ENCODE peak calls at places on chromosomes 13 and 19, in seven cellular contexts. One of them, this sample, is unnamed.

GRCh38 chr13:34847751-34848150 is 94.3 kb upstream of the NBEA start:
- DNase-seq in K562: no peak
- DNase-seq in tibial nerve: no peak
- DNase-seq in SK-N-SH: no peak
- DNase-seq in HepG2: no peak
- DNase-seq in A549: no peak
- DNase-seq in ovary: no peak
- DNase-seq in this sample: no peak

GRCh38 chr19:16320987-16321386 is 3.6 kb upstream of the KLF2 start:
- DNase-seq in K562: no peak
- DNase-seq in tibial nerve: no peak
- DNase-seq in SK-N-SH: no peak
- DNase-seq in HepG2: no peak
- DNase-seq in A549: no peak
- DNase-seq in ovary: no peak
- DNase-seq in this sample: no peak

GRCh38 chr19:49342291-49342721 is 7.1 kb downstream of the CD37 start:
- DNase-seq in K562: no peak
- DNase-seq in tibial nerve: no peak
- DNase-seq in SK-N-SH: no peak
- DNase-seq in HepG2: no peak
- DNase-seq in A549: no peak
- DNase-seq in ovary: peak
- DNase-seq in this sample: peak

GRCh38 chr13:92952161-92952560 is 274.4 kb upstream of the GPC6 start:
- DNase-seq in K562: no peak
- DNase-seq in tibial nerve: no peak
- DNase-seq in SK-N-SH: no peak
- DNase-seq in HepG2: no peak
- DNase-seq in A549: no peak
- DNase-seq in ovary: no peak
- DNase-seq in this sample: no peak

GRCh38 chr19:19599190-19599535 is 19.3 kb downstream of the PBX4 start:
- DNase-seq in K562: no peak
- DNase-seq in tibial nerve: no peak
- DNase-seq in SK-N-SH: no peak
- DNase-seq in HepG2: no peak
- DNase-seq in A549: no peak
- DNase-seq in ovary: no peak
- DNase-seq in this sample: no peak

GRCh38 chr13:113041821-113042335 is 63.7 kb upstream of the F7 start:
- DNase-seq in K562: no peak
- DNase-seq in tibial nerve: no peak
- DNase-seq in SK-N-SH: no peak
- DNase-seq in HepG2: no peak
- DNase-seq in A549: no peak
- DNase-seq in ovary: no peak
- DNase-seq in this sample: no peak

GRCh38 chr19:53977991-53978731 is 13.3 kb upstream of the CACNG6 start:
- DNase-seq in K562: peak
- DNase-seq in tibial nerve: no peak
- DNase-seq in SK-N-SH: peak
- DNase-seq in HepG2: no peak
- DNase-seq in A549: peak
- DNase-seq in ovary: no peak
- DNase-seq in this sample: no peak

GRCh38 chr13:60148918-60149317 is 14.8 kb downstream of the DIAPH3 start:
- DNase-seq in K562: no peak
- DNase-seq in tibial nerve: no peak
- DNase-seq in SK-N-SH: no peak
- DNase-seq in HepG2: no peak
- DNase-seq in A549: no peak
- DNase-seq in ovary: no peak
- DNase-seq in this sample: no peak

GRCh38 chr19:50519006-50519575 is 5.4 kb upstream of the ASPDH start:
- DNase-seq in K562: no peak
- DNase-seq in tibial nerve: no peak
- DNase-seq in SK-N-SH: no peak
- DNase-seq in HepG2: no peak
- DNase-seq in A549: no peak
- DNase-seq in ovary: no peak
- DNase-seq in this sample: no peak

GRCh38 chr13:37288057-37288720 is 182.7 kb upstream of the CSNK1A1L start:
- DNase-seq in K562: no peak
- DNase-seq in tibial nerve: no peak
- DNase-seq in SK-N-SH: no peak
- DNase-seq in HepG2: no peak
- DNase-seq in A549: no peak
- DNase-seq in ovary: no peak
- DNase-seq in this sample: no peak

GRCh38 chr13:98307744-98308524 is 130.9 kb upstream of the RNF113B start:
- DNase-seq in K562: no peak
- DNase-seq in tibial nerve: no peak
- DNase-seq in SK-N-SH: no peak
- DNase-seq in HepG2: no peak
- DNase-seq in A549: no peak
- DNase-seq in ovary: peak
- DNase-seq in this sample: no peak

GRCh38 chr19:11010041-11010440 is 49.2 kb downstream of the SMARCA4 start:
- DNase-seq in K562: no peak
- DNase-seq in tibial nerve: no peak
- DNase-seq in SK-N-SH: no peak
- DNase-seq in HepG2: no peak
- DNase-seq in A549: no peak
- DNase-seq in ovary: no peak
- DNase-seq in this sample: no peak

GRCh38 chr19:1445932-1446712 is 3.8 kb upstream of the APC2 start:
- DNase-seq in K562: peak
- DNase-seq in tibial nerve: no peak
- DNase-seq in SK-N-SH: peak
- DNase-seq in HepG2: no peak
- DNase-seq in A549: peak
- DNase-seq in ovary: no peak
- DNase-seq in this sample: no peak

GRCh38 chr13:105462981-105463380 is 1072.5 kb downstream of the EFNB2 start:
- DNase-seq in K562: no peak
- DNase-seq in tibial nerve: no peak
- DNase-seq in SK-N-SH: peak
- DNase-seq in HepG2: no peak
- DNase-seq in A549: no peak
- DNase-seq in ovary: no peak
- DNase-seq in this sample: no peak

GRCh38 chr19:11563530-11563929 is 4.5 kb upstream of the ELOF1 start:
- DNase-seq in K562: no peak
- DNase-seq in tibial nerve: no peak
- DNase-seq in SK-N-SH: no peak
- DNase-seq in HepG2: no peak
- DNase-seq in A549: no peak
- DNase-seq in ovary: no peak
- DNase-seq in this sample: no peak

GRCh38 chr19:9786819-9787218 is 18.3 kb upstream of the ZNF846 start:
- DNase-seq in K562: no peak
- DNase-seq in tibial nerve: no peak
- DNase-seq in SK-N-SH: no peak
- DNase-seq in HepG2: no peak
- DNase-seq in A549: no peak
- DNase-seq in ovary: no peak
- DNase-seq in this sample: no peak

GRCh38 chr13:25963681-25964080 is 88.1 kb downstream of the SHISA2 start:
- DNase-seq in K562: no peak
- DNase-seq in tibial nerve: no peak
- DNase-seq in SK-N-SH: peak
- DNase-seq in HepG2: no peak
- DNase-seq in A549: no peak
- DNase-seq in ovary: no peak
- DNase-seq in this sample: no peak

GRCh38 chr13:27449081-27449603 is 1.2 kb downstream of the MTIF3 start:
- DNase-seq in K562: no peak
- DNase-seq in tibial nerve: no peak
- DNase-seq in SK-N-SH: peak
- DNase-seq in HepG2: no peak
- DNase-seq in A549: no peak
- DNase-seq in ovary: no peak
- DNase-seq in this sample: no peak

GRCh38 chr19:42198676-42199439 is 18.6 kb downstream of the DEDD2 start:
- DNase-seq in K562: no peak
- DNase-seq in tibial nerve: no peak
- DNase-seq in SK-N-SH: no peak
- DNase-seq in HepG2: no peak
- DNase-seq in A549: no peak
- DNase-seq in ovary: no peak
- DNase-seq in this sample: peak

GRCh38 chr19:1736280-1736679 is 17.0 kb upstream of the ONECUT3 start:
- DNase-seq in K562: no peak
- DNase-seq in tibial nerve: no peak
- DNase-seq in SK-N-SH: no peak
- DNase-seq in HepG2: no peak
- DNase-seq in A549: no peak
- DNase-seq in ovary: no peak
- DNase-seq in this sample: no peak

GRCh38 chr19:30856786-30857185 is 484.6 kb downstream of the ZNF536 start:
- DNase-seq in K562: no peak
- DNase-seq in tibial nerve: no peak
- DNase-seq in SK-N-SH: no peak
- DNase-seq in HepG2: no peak
- DNase-seq in A549: no peak
- DNase-seq in ovary: no peak
- DNase-seq in this sample: no peak

GRCh38 chr13:49112782-49113525 is 107.2 kb upstream of the MLNR start:
- DNase-seq in K562: peak
- DNase-seq in tibial nerve: no peak
- DNase-seq in SK-N-SH: no peak
- DNase-seq in HepG2: no peak
- DNase-seq in A549: no peak
- DNase-seq in ovary: no peak
- DNase-seq in this sample: no peak

GRCh38 chr13:49108204-49108603 is 111.9 kb upstream of the MLNR start:
- DNase-seq in K562: no peak
- DNase-seq in tibial nerve: no peak
- DNase-seq in SK-N-SH: no peak
- DNase-seq in HepG2: no peak
- DNase-seq in A549: no peak
- DNase-seq in ovary: no peak
- DNase-seq in this sample: no peak

GRCh38 chr13:49113526-49114286 is 106.4 kb upstream of the MLNR start:
- DNase-seq in K562: no peak
- DNase-seq in tibial nerve: no peak
- DNase-seq in SK-N-SH: no peak
- DNase-seq in HepG2: peak
- DNase-seq in A549: peak
- DNase-seq in ovary: no peak
- DNase-seq in this sample: no peak

DNA sequence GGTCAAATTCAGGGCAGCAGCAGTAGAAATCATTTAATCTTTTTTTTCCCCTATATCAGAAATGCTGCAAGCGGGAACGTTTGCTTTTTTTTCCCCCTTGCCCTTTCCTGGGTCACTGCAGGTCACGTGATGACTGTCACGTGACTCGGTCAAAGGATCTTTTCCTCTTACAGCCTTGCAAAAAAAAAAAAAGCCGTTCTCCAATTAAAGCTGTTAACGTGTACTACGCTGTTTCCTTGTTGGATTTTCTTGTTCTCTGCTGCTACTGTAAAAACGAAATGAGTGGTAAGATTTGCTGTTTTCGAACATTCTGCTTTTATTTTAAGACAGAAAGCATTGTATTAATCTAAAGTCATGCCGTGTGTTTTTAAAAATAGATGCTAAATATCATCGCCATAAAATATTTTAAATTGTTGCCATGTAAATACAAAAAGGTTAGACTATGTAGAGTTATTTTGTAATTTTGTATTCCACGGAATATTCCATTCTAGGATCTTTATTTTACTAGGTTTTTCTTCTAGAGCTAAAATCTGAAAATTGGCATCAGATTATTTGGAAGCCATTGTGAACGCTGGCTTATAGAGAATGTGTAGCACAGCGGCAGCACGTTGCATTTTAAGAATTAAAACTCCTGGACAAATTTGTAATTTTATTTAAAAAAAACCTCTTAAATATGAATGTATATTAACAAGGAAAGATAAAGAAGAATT is 109.9 kb upstream of the MLNR start:
- DNase-seq in K562: peak
- DNase-seq in tibial nerve: peak
- DNase-seq in SK-N-SH: peak
- DNase-seq in HepG2: peak
- DNase-seq in A549: peak
- DNase-seq in ovary: peak
- DNase-seq in this sample: peak
- TF ChIP-seq EP300 in K562: no peak
- TF ChIP-seq EP300 in tibial nerve: peak
- TF ChIP-seq EP300 in SK-N-SH: no peak
- TF ChIP-seq EP300 in HepG2: no peak
- TF ChIP-seq EP300 in A549: no peak
- TF ChIP-seq EP300 in ovary: no peak
- TF ChIP-seq EP300 in this sample: no peak

GRCh38 chr19:35552534-35553384 is 7.3 kb downstream of the TMEM147 start:
- DNase-seq in K562: no peak
- DNase-seq in tibial nerve: no peak
- DNase-seq in SK-N-SH: no peak
- DNase-seq in HepG2: no peak
- DNase-seq in A549: no peak
- DNase-seq in ovary: no peak
- DNase-seq in this sample: no peak
- TF ChIP-seq EP300 in K562: no peak
- TF ChIP-seq EP300 in tibial nerve: no peak
- TF ChIP-seq EP300 in SK-N-SH: no peak
- TF ChIP-seq EP300 in HepG2: no peak
- TF ChIP-seq EP300 in A549: no peak
- TF ChIP-seq EP300 in ovary: no peak
- TF ChIP-seq EP300 in this sample: no peak

GRCh38 chr19:38691938-38692457 is 44.5 kb downstream of the ACTN4 start:
- DNase-seq in K562: no peak
- DNase-seq in tibial nerve: no peak
- DNase-seq in SK-N-SH: peak
- DNase-seq in HepG2: no peak
- DNase-seq in A549: peak
- DNase-seq in ovary: no peak
- DNase-seq in this sample: peak
- TF ChIP-seq EP300 in K562: no peak
- TF ChIP-seq EP300 in tibial nerve: no peak
- TF ChIP-seq EP300 in SK-N-SH: peak
- TF ChIP-seq EP300 in HepG2: no peak
- TF ChIP-seq EP300 in A549: no peak
- TF ChIP-seq EP300 in ovary: peak
- TF ChIP-seq EP300 in this sample: peak

DNA sequence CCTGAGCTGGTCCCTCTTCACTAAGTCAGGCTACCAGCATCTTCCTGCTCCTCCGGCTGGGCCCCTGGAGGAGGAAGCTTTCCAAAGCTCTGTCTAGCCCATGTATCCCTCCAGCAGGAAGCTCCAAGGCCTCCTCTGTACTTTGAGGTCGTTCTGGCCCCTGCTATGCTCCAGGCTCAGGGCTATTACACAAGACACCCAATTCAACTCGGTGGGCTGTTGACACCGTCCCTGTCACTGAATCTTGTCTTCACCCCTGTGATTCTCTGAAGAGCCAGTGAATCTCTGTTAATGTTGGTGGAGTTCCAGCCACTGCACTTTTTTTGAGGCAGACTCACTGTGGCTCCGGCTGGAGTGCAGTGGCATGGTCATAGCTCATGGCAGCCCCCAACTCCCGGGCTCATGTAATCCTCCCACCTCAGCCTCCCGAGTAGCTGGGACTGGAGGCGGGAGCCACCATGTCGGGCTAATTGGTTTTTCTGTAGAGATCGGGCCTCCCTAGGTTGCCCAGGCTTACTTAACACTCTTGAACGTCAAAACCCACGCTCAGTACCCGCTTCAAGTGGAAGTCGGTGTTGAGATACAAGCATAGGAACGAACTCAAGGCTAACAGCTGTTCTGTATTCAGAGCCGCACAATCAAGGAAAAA is 512 bp upstream of the REX1BD start:
- DNase-seq in K562: no peak
- DNase-seq in tibial nerve: no peak
- DNase-seq in SK-N-SH: no peak
- DNase-seq in HepG2: peak
- DNase-seq in A549: no peak
- DNase-seq in ovary: no peak
- DNase-seq in this sample: no peak
- TF ChIP-seq EP300 in K562: no peak
- TF ChIP-seq EP300 in tibial nerve: no peak
- TF ChIP-seq EP300 in SK-N-SH: no peak
- TF ChIP-seq EP300 in HepG2: no peak
- TF ChIP-seq EP300 in A549: no peak
- TF ChIP-seq EP300 in ovary: no peak
- TF ChIP-seq EP300 in this sample: no peak

This sample was measured in transverse colon.